ENCODE peak calls at places on chromosome 5, in six cellular contexts. E, W, H, C, O and U are unnamed samples.

GRCh38 chr5:152811985-152812384 is 406.9 kb upstream of the NMUR2 start:
- DNase-seq in E (no peak), W (no peak), H (no peak), C (no peak), O (no peak), U (no peak)

GRCh38 chr5:66818935-66819328 is 222.7 kb downstream of the MAST4 start:
- DNase-seq in E (no peak), W (no peak), H (no peak), C (no peak), O (peak; percentile 37), U (no peak)

GRCh38 chr5:143601357-143601756 is 197.9 kb upstream of the NR3C1 start:
- DNase-seq in E (no peak), W (no peak), H (no peak), C (no peak), O (no peak), U (no peak)

GRCh38 chr5:96934695-96935555 is 955 bp upstream of the LNPEP start:
- DNase-seq in E (peak; percentile 95), W (peak; percentile 93), H (peak; percentile 95), C (peak; percentile 85), O (peak; percentile 94), U (peak; percentile 96)

GRCh38 chr5:32096891-32097592 is 77.1 kb downstream of the GOLPH3 start:
- DNase-seq in E (no peak), W (no peak), H (no peak), C (no peak), O (no peak), U (no peak)

GRCh38 chr5:39742916-39743315 is 318.1 kb upstream of the DAB2 start:
- DNase-seq in E (no peak), W (no peak), H (no peak), C (no peak), O (no peak), U (no peak)

GRCh38 chr5:178208540-178209227 is 4.4 kb downstream of the HNRNPAB start:
- DNase-seq in E (peak; percentile 40), W (no peak), H (no peak), C (no peak), O (no peak), U (no peak)

GRCh38 chr5:124043456-124043855 is 531.5 kb downstream of the CSNK1G3 start:
- DNase-seq in E (no peak), W (peak; percentile 28), H (no peak), C (no peak), O (no peak), U (no peak)

GRCh38 chr5:147567917-147568598 is 58.2 kb upstream of the DPYSL3 start:
- DNase-seq in E (no peak), W (no peak), H (no peak), C (no peak), O (no peak), U (no peak)

GRCh38 chr5:174549254-174549653 is 175.1 kb upstream of the MSX2 start:
- DNase-seq in E (no peak), W (no peak), H (no peak), C (no peak), O (no peak), U (no peak)

GRCh38 chr5:443239-444151 is 519 bp downstream of the EXOC3 start:
- DNase-seq in E (peak; percentile 66), W (no peak), H (peak; percentile 74), C (no peak), O (no peak), U (no peak)

GRCh38 chr5:39523821-39524220 is 99.0 kb upstream of the DAB2 start:
- DNase-seq in E (no peak), W (no peak), H (no peak), C (no peak), O (no peak), U (no peak)

GRCh38 chr5:154447074-154447725 is 1.4 kb downstream of the SAP30L start:
- DNase-seq in E (no peak), W (no peak), H (no peak), C (no peak), O (no peak), U (no peak)

GRCh38 chr5:154444559-154445421 is 1.0 kb upstream of the SAP30L start:
- DNase-seq in E (no peak), W (no peak), H (no peak), C (no peak), O (peak; percentile 28), U (peak; percentile 46)

GRCh38 chr5:154442801-154443200 is 3.0 kb upstream of the SAP30L start:
- DNase-seq in E (no peak), W (no peak), H (no peak), C (no peak), O (no peak), U (no peak)

GRCh38 chr5:154446183-154447073 is 631 bp downstream of the SAP30L start:
- DNase-seq in E (peak; percentile 83), W (no peak), H (peak; percentile 84), C (peak; percentile 13), O (peak; percentile 50), U (peak; percentile 60)

DNA sequence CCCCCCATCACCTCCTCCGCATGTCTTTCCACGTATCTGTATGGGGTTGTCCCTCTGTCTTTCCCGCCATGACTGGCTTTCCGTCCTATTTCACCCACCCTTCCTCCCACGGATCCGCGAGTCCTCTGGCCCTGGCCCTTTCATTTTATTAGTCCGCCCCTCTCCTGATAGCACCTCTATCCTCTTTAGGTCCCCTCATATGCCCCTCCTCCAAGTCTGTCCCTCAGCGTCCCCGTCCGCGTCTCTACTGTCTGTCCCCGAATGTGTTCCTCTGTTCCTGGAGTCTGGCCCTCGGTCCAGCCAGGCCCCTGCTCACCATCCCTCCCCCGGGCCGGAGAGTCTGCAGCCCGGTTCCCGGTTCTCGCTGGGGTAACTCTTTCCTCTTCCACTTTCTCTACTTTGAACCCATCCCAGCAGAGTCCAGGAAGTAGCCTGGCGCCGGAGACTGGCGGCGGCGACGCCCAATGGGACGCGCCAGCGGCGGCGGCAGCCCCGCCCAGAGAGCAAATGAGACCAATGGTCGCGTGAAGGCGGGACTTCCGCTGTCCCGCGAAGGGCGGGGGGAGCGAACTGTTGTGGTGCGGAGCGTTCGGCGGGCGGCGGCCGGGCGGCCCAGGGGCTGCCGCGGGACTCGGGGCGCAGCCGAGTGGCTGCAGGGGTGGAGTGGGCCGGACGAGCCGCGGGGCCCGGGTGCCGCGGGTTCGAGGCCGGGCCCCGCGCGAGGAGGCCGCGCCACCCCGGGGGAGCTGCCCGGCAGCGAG is at the start of gene SAP30L:
- DNase-seq in E (peak; percentile 97), W (peak; percentile 71), H (peak; percentile 94), C (peak; percentile 87), O (peak; percentile 96), U (peak; percentile 97)
- TF ChIP-seq POLR2A in E (peak; percentile 81), W (peak; percentile 81), H (peak; percentile 52), C (peak; percentile 83), O (peak; percentile 91), U (peak; percentile 85)

GRCh38 chr5:127056896-127057295 is 16.4 kb downstream of the C5orf63 start:
- DNase-seq in E (no peak), W (no peak), H (no peak), C (no peak), O (no peak), U (no peak)

GRCh38 chr5:127055880-127056653 is 17.2 kb downstream of the C5orf63 start:
- DNase-seq in E (no peak), W (no peak), H (no peak), C (no peak), O (no peak), U (no peak)

GRCh38 chr5:127051591-127051990 is 21.2 kb upstream of the MARCHF3 start:
- DNase-seq in E (no peak), W (no peak), H (no peak), C (no peak), O (no peak), U (no peak)

DNA sequence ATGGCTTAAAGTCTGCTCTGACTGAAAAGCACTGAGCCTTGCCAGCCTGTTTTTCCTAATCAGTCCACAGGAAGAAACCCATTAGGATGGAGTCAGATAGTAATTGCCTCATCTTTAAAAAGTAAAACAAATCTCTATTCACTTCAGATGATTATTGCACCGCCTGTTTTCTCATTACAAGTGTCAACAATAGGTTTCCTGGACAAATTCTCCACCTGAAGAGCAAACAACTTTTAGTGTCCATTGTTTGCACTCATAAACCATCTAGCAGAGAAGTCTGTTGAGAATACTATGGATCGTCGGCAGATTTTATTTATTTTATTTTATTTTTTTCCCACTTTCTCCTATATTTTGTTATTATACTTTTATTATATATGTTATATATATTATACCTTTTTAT is 20.3 kb downstream of the C5orf63 start:
- DNase-seq in E (no peak), W (no peak), H (no peak), C (no peak), O (no peak), U (no peak)
- TF ChIP-seq CTCF in E (no peak), W (no peak), H (no peak), C (no peak), O (no peak), U (no peak)

GRCh38 chr5:160925281-160925680 is 73.3 kb upstream of the ATP10B start:
- DNase-seq in E (no peak), W (no peak), H (no peak), C (no peak), O (no peak), U (no peak)
- H3K27ac ChIP-seq in E (no peak overlapping the region), W (no peak overlapping the region), H (no peak overlapping the region), C (no peak overlapping the region), O (no peak overlapping the region), U (no peak overlapping the region)

GRCh38 chr5:176648467-176649194 is 1.3 kb downstream of the TSPAN17 start:
- DNase-seq in E (no peak), W (no peak), H (no peak), C (no peak), O (no peak), U (no peak)
- TF ChIP-seq POLR2A in E (no peak), W (no peak), H (no peak), C (no peak), O (no peak), U (no peak)